ENCODE peak calls at places on chromosomes 13 and 19, in six cellular contexts. One of them, this sample, is unnamed.

GRCh38 chr13:33639640-33640080 is 178.3 kb upstream of the RFC3 start:
- DNase-seq in stimulated activated CD8-positive, alpha-beta memory T cell treated with anti-CD3 and anti-CD28 coated beads, Interleukin-2, amount 100 ng/mL, for 48 hours: peak
- DNase-seq in NCI-H1436: no peak
- DNase-seq in HS-5: no peak
- DNase-seq in activated CD4-positive, alpha-beta memory T cell treated with anti-CD3 and anti-CD28 coated beads for 36 hours: peak
- DNase-seq in NCI-H187: no peak
- DNase-seq in this sample: peak

GRCh38 chr13:81988542-81988941 is 1647.6 kb upstream of the SPRY2 start:
- DNase-seq in HS-5: no peak
- DNase-seq in NCI-H187: no peak
- DNase-seq in stimulated activated CD8-positive, alpha-beta memory T cell treated with anti-CD3 and anti-CD28 coated beads, Interleukin-2, amount 100 ng/mL, for 48 hours: no peak
- DNase-seq in activated CD4-positive, alpha-beta memory T cell treated with anti-CD3 and anti-CD28 coated beads for 36 hours: no peak
- DNase-seq in NCI-H1436: no peak
- DNase-seq in this sample: no peak

GRCh38 chr19:41323430-41324125 is 13.6 kb downstream of the CCDC97 start:
- DNase-seq in NCI-H187: no peak
- DNase-seq in activated CD4-positive, alpha-beta memory T cell treated with anti-CD3 and anti-CD28 coated beads for 36 hours: no peak
- DNase-seq in stimulated activated CD8-positive, alpha-beta memory T cell treated with anti-CD3 and anti-CD28 coated beads, Interleukin-2, amount 100 ng/mL, for 48 hours: no peak
- DNase-seq in HS-5: peak
- DNase-seq in NCI-H1436: no peak
- DNase-seq in this sample: no peak

GRCh38 chr13:114339779-114340534 is 25.7 kb downstream of the CHAMP1 start:
- DNase-seq in stimulated activated CD8-positive, alpha-beta memory T cell treated with anti-CD3 and anti-CD28 coated beads, Interleukin-2, amount 100 ng/mL, for 48 hours: no peak
- DNase-seq in NCI-H1436: peak
- DNase-seq in NCI-H187: peak
- DNase-seq in activated CD4-positive, alpha-beta memory T cell treated with anti-CD3 and anti-CD28 coated beads for 36 hours: peak
- DNase-seq in HS-5: no peak
- DNase-seq in this sample: no peak

GRCh38 chr13:32947886-32948285 is 68.3 kb upstream of the KL start:
- DNase-seq in NCI-H187: peak
- DNase-seq in NCI-H1436: peak
- DNase-seq in HS-5: no peak
- DNase-seq in stimulated activated CD8-positive, alpha-beta memory T cell treated with anti-CD3 and anti-CD28 coated beads, Interleukin-2, amount 100 ng/mL, for 48 hours: no peak
- DNase-seq in activated CD4-positive, alpha-beta memory T cell treated with anti-CD3 and anti-CD28 coated beads for 36 hours: no peak
- DNase-seq in this sample: no peak

GRCh38 chr19:28012361-28012760 is 1200.6 kb downstream of the UQCRFS1 start:
- DNase-seq in NCI-H1436: no peak
- DNase-seq in HS-5: no peak
- DNase-seq in stimulated activated CD8-positive, alpha-beta memory T cell treated with anti-CD3 and anti-CD28 coated beads, Interleukin-2, amount 100 ng/mL, for 48 hours: no peak
- DNase-seq in NCI-H187: no peak
- DNase-seq in activated CD4-positive, alpha-beta memory T cell treated with anti-CD3 and anti-CD28 coated beads for 36 hours: no peak
- DNase-seq in this sample: no peak

GRCh38 chr19:23470873-23471555 is 75.7 kb upstream of the ZNF91 start:
- DNase-seq in NCI-H1436: no peak
- DNase-seq in NCI-H187: no peak
- DNase-seq in activated CD4-positive, alpha-beta memory T cell treated with anti-CD3 and anti-CD28 coated beads for 36 hours: no peak
- DNase-seq in HS-5: no peak
- DNase-seq in stimulated activated CD8-positive, alpha-beta memory T cell treated with anti-CD3 and anti-CD28 coated beads, Interleukin-2, amount 100 ng/mL, for 48 hours: no peak
- DNase-seq in this sample: no peak

GRCh38 chr13:98606296-98606695 is 29.4 kb upstream of the STK24 start:
- DNase-seq in HS-5: no peak
- DNase-seq in activated CD4-positive, alpha-beta memory T cell treated with anti-CD3 and anti-CD28 coated beads for 36 hours: no peak
- DNase-seq in stimulated activated CD8-positive, alpha-beta memory T cell treated with anti-CD3 and anti-CD28 coated beads, Interleukin-2, amount 100 ng/mL, for 48 hours: no peak
- DNase-seq in NCI-H187: no peak
- DNase-seq in NCI-H1436: no peak
- DNase-seq in this sample: no peak

GRCh38 chr13:44576396-44577235 is 486 bp upstream of the TSC22D1 start:
- DNase-seq in NCI-H1436: no peak
- DNase-seq in NCI-H187: no peak
- DNase-seq in stimulated activated CD8-positive, alpha-beta memory T cell treated with anti-CD3 and anti-CD28 coated beads, Interleukin-2, amount 100 ng/mL, for 48 hours: peak
- DNase-seq in activated CD4-positive, alpha-beta memory T cell treated with anti-CD3 and anti-CD28 coated beads for 36 hours: no peak
- DNase-seq in HS-5: no peak
- DNase-seq in this sample: no peak

GRCh38 chr19:53272044-53272443 is 4.5 kb upstream of the VN1R4 start:
- DNase-seq in HS-5: no peak
- DNase-seq in NCI-H1436: no peak
- DNase-seq in NCI-H187: no peak
- DNase-seq in stimulated activated CD8-positive, alpha-beta memory T cell treated with anti-CD3 and anti-CD28 coated beads, Interleukin-2, amount 100 ng/mL, for 48 hours: no peak
- DNase-seq in activated CD4-positive, alpha-beta memory T cell treated with anti-CD3 and anti-CD28 coated beads for 36 hours: no peak
- DNase-seq in this sample: no peak

GRCh38 chr19:827710-828321 is at the start of gene AZU1:
- DNase-seq in stimulated activated CD8-positive, alpha-beta memory T cell treated with anti-CD3 and anti-CD28 coated beads, Interleukin-2, amount 100 ng/mL, for 48 hours: no peak
- DNase-seq in NCI-H1436: no peak
- DNase-seq in NCI-H187: no peak
- DNase-seq in activated CD4-positive, alpha-beta memory T cell treated with anti-CD3 and anti-CD28 coated beads for 36 hours: no peak
- DNase-seq in HS-5: no peak
- DNase-seq in this sample: no peak

GRCh38 chr19:23698711-23699520 is 11.9 kb upstream of the ZNF675 start:
- DNase-seq in activated CD4-positive, alpha-beta memory T cell treated with anti-CD3 and anti-CD28 coated beads for 36 hours: no peak
- DNase-seq in stimulated activated CD8-positive, alpha-beta memory T cell treated with anti-CD3 and anti-CD28 coated beads, Interleukin-2, amount 100 ng/mL, for 48 hours: no peak
- DNase-seq in HS-5: no peak
- DNase-seq in NCI-H187: no peak
- DNase-seq in NCI-H1436: peak
- DNase-seq in this sample: no peak

GRCh38 chr13:40422588-40423235 is 243.7 kb downstream of the FOXO1 start:
- DNase-seq in NCI-H1436: no peak
- DNase-seq in NCI-H187: no peak
- DNase-seq in stimulated activated CD8-positive, alpha-beta memory T cell treated with anti-CD3 and anti-CD28 coated beads, Interleukin-2, amount 100 ng/mL, for 48 hours: no peak
- DNase-seq in activated CD4-positive, alpha-beta memory T cell treated with anti-CD3 and anti-CD28 coated beads for 36 hours: peak
- DNase-seq in HS-5: no peak
- DNase-seq in this sample: no peak

GRCh38 chr19:13979224-13979623 is 26.9 kb downstream of the RFX1 start:
- DNase-seq in HS-5: no peak
- DNase-seq in NCI-H1436: no peak
- DNase-seq in activated CD4-positive, alpha-beta memory T cell treated with anti-CD3 and anti-CD28 coated beads for 36 hours: no peak
- DNase-seq in NCI-H187: no peak
- DNase-seq in stimulated activated CD8-positive, alpha-beta memory T cell treated with anti-CD3 and anti-CD28 coated beads, Interleukin-2, amount 100 ng/mL, for 48 hours: no peak
- DNase-seq in this sample: no peak

GRCh38 chr19:7196721-7197168 is 97.5 kb downstream of the INSR start:
- DNase-seq in NCI-H1436: no peak
- DNase-seq in HS-5: no peak
- DNase-seq in activated CD4-positive, alpha-beta memory T cell treated with anti-CD3 and anti-CD28 coated beads for 36 hours: no peak
- DNase-seq in stimulated activated CD8-positive, alpha-beta memory T cell treated with anti-CD3 and anti-CD28 coated beads, Interleukin-2, amount 100 ng/mL, for 48 hours: no peak
- DNase-seq in NCI-H187: no peak
- DNase-seq in this sample: no peak

GRCh38 chr19:2055871-2056809 is 5.1 kb upstream of the MKNK2 start:
- DNase-seq in HS-5: no peak
- DNase-seq in NCI-H187: no peak
- DNase-seq in NCI-H1436: peak
- DNase-seq in stimulated activated CD8-positive, alpha-beta memory T cell treated with anti-CD3 and anti-CD28 coated beads, Interleukin-2, amount 100 ng/mL, for 48 hours: no peak
- DNase-seq in activated CD4-positive, alpha-beta memory T cell treated with anti-CD3 and anti-CD28 coated beads for 36 hours: peak
- DNase-seq in this sample: no peak

GRCh38 chr13:77136902-77137420 is 110.0 kb upstream of the FBXL3 start:
- DNase-seq in stimulated activated CD8-positive, alpha-beta memory T cell treated with anti-CD3 and anti-CD28 coated beads, Interleukin-2, amount 100 ng/mL, for 48 hours: no peak
- DNase-seq in NCI-H187: no peak
- DNase-seq in HS-5: no peak
- DNase-seq in NCI-H1436: no peak
- DNase-seq in activated CD4-positive, alpha-beta memory T cell treated with anti-CD3 and anti-CD28 coated beads for 36 hours: no peak
- DNase-seq in this sample: no peak

GRCh38 chr19:45164577-45165335 is 4.0 kb upstream of the NKPD1 start:
- DNase-seq in activated CD4-positive, alpha-beta memory T cell treated with anti-CD3 and anti-CD28 coated beads for 36 hours: peak
- DNase-seq in stimulated activated CD8-positive, alpha-beta memory T cell treated with anti-CD3 and anti-CD28 coated beads, Interleukin-2, amount 100 ng/mL, for 48 hours: peak
- DNase-seq in NCI-H1436: no peak
- DNase-seq in HS-5: no peak
- DNase-seq in NCI-H187: no peak
- DNase-seq in this sample: peak